ENCODE peak calls at places on chromosomes 11 and 22, in eight cellular contexts. C, T, F, W, B, V, L and P are unnamed samples.

GRCh38 chr11:14242198-14242597 is 116.8 kb downstream of the RRAS2 start:
- DNase-seq in W (no peak), F (no peak), V (no peak), T (no peak), C (peak; percentile 41), B (no peak), L (no peak), P (no peak)

GRCh38 chr22:22752199-22752555 is 107.8 kb downstream of the GGTLC2 start:
- DNase-seq in L (no peak), V (no peak), B (no peak), T (no peak), W (no peak), F (no peak), C (no peak), P (no peak)

GRCh38 chr11:91100432-91100831 is 877.6 kb upstream of the CHORDC1 start:
- DNase-seq in F (no peak), B (peak; percentile 9), V (no peak), W (no peak), L (no peak), C (no peak), T (peak; percentile 55), P (no peak)

GRCh38 chr22:50304528-50305392 is 2.7 kb downstream of the PLXNB2 start:
- DNase-seq in W (peak; percentile 45), L (no peak), C (no peak), T (no peak), V (no peak), B (peak; percentile 62), F (peak; percentile 56), P (no peak)

GRCh38 chr11:109197656-109198055 is 224.3 kb upstream of the C11orf87 start:
- DNase-seq in V (no peak), W (no peak), C (no peak), B (peak; percentile 70), T (peak; percentile 7), F (no peak), L (no peak), P (no peak)

GRCh38 chr22:21446827-21447690 is 20.1 kb upstream of the TMEM191C start:
- DNase-seq in W (no peak), T (no peak), L (no peak), B (no peak), V (no peak), C (no peak), F (no peak), P (no peak)

GRCh38 chr11:67996622-67997459 is 7.1 kb downstream of the UNC93B1 start:
- DNase-seq in T (no peak), C (peak; percentile 58), W (peak; percentile 92), V (no peak), L (peak; percentile 82), B (peak; percentile 31), F (peak; percentile 88), P (no peak)

GRCh38 chr11:126528075-126528474 is 172.6 kb downstream of the ST3GAL4 start:
- DNase-seq in V (no peak), B (no peak), F (no peak), L (no peak), W (no peak), T (no peak), C (no peak), P (no peak)

GRCh38 chr11:1892116-1892515 is 421 bp upstream of the PRR33 start:
- DNase-seq in C (no peak), L (no peak), V (no peak), F (no peak), W (no peak), B (no peak), T (no peak), P (no peak)

GRCh38 chr11:128669491-128669890 is 24.4 kb upstream of the FLI1 start:
- DNase-seq in T (peak; percentile 52), C (no peak), W (no peak), B (peak; percentile 59), F (no peak), L (no peak), V (no peak), P (no peak)

GRCh38 chr22:19149047-19149883 is 827 bp downstream of the GSC2 start:
- DNase-seq in W (no peak), F (no peak), B (peak; percentile 12), L (no peak), V (no peak), T (no peak), C (no peak), P (no peak)

GRCh38 chr11:3341298-3341697 is 37.6 kb downstream of the ZNF195 start:
- DNase-seq in V (no peak), L (no peak), C (peak; percentile 31), F (peak; percentile 72), W (no peak), T (no peak), B (no peak), P (no peak)

GRCh38 chr11:85685131-85685819 is 720 bp downstream of the CCDC89 start:
- DNase-seq in L (no peak), F (no peak), C (no peak), W (no peak), V (no peak), T (peak; percentile 68), B (no peak), P (no peak)

GRCh38 chr11:117519170-117519569 is 191.5 kb downstream of the CEP164 start:
- DNase-seq in L (peak; percentile 83), C (no peak), W (no peak), V (no peak), F (no peak), B (no peak), T (no peak), P (no peak)

GRCh38 chr11:116701876-116702275 is 70.9 kb downstream of the BUD13 start:
- DNase-seq in L (peak; percentile 12), F (no peak), B (no peak), T (no peak), V (no peak), C (no peak), W (no peak), P (no peak)

GRCh38 chr11:5004429-5005274 is 10.0 kb downstream of the OR51L1 start:
- DNase-seq in W (peak; percentile 62), C (peak; percentile 41), V (no peak), T (peak; percentile 61), B (peak; percentile 41), F (peak; percentile 46), L (no peak), P (no peak)

GRCh38 chr11:74147199-74147929 is 23.4 kb downstream of the C2CD3 start:
- DNase-seq in F (no peak), V (no peak), T (peak; percentile 28), W (no peak), B (peak; percentile 67), C (no peak), L (no peak), P (no peak)

GRCh38 chr11:105372214-105372613 is 232.6 kb upstream of the CARD18 start:
- DNase-seq in V (no peak), B (no peak), C (no peak), F (no peak), W (no peak), T (no peak), L (no peak), P (no peak)

GRCh38 chr22:46007003-46007847 is 30.3 kb upstream of the WNT7B start:
- DNase-seq in T (peak; percentile 72), W (peak; percentile 66), C (peak; percentile 63), F (peak; percentile 45), V (no peak), B (peak; percentile 88), L (no peak), P (no peak)

GRCh38 chr11:26931248-26931631 is 62.7 kb upstream of the FIBIN start:
- DNase-seq in V (no peak), B (peak; percentile 41), C (peak; percentile 25), F (no peak), W (no peak), L (no peak), T (peak; percentile 30), P (no peak)

GRCh38 chr11:131462622-131463021 is 92.2 kb downstream of the NTM start:
- DNase-seq in L (no peak), C (no peak), W (no peak), F (no peak), T (no peak), V (no peak), B (no peak), P (no peak)

GRCh38 chr11:117075186-117075585 is 23.0 kb downstream of the SIK3 start:
- DNase-seq in V (no peak), C (no peak), F (no peak), T (no peak), L (no peak), B (peak; percentile 69), W (no peak), P (no peak)

GRCh38 chr11:6321961-6322362 is 1.7 kb upstream of the CAVIN3 start:
- DNase-seq in F (no peak), W (no peak), T (peak; percentile 82), B (peak; percentile 82), V (no peak), C (no peak), L (no peak), P (no peak)

GRCh38 chr11:16788141-16789060 is 50.0 kb downstream of the C11orf58 start:
- DNase-seq in W (peak; percentile 70), T (peak; percentile 71), C (peak; percentile 71), V (no peak), B (peak; percentile 85), F (peak; percentile 75), L (peak; percentile 75), P (no peak)

GRCh38 chr11:39220501-39221230 is 2238.8 kb downstream of the LRRC4C start:
- DNase-seq in F (no peak), C (no peak), T (no peak), V (no peak), W (no peak), L (no peak), B (no peak), P (no peak)

GRCh38 chr22:49671331-49672012 is 156.2 kb downstream of the BRD1 start:
- DNase-seq in W (no peak), V (no peak), L (no peak), C (no peak), T (no peak), F (no peak), B (no peak), P (no peak)

GRCh38 chr11:106581399-106581798 is 436.9 kb downstream of the GUCY1A2 start:
- DNase-seq in C (no peak), F (no peak), L (no peak), B (no peak), V (no peak), T (no peak), W (no peak), P (no peak)

GRCh38 chr11:106585061-106585460 is 433.2 kb downstream of the GUCY1A2 start:
- DNase-seq in C (no peak), W (peak; percentile 6), V (no peak), L (peak; percentile 40), T (peak; percentile 51), B (peak; percentile 20), F (no peak), P (no peak)
- TF ChIP-seq CTCF in C (no peak), W (no peak), V (no peak), L (no peak), T (peak; percentile 70), B (peak; percentile 42), F (no peak), P (no peak)

GRCh38 chr22:36237462-36238347 is 1.6 kb downstream of the APOL2 start:
- DNase-seq in F (peak; percentile 43), T (no peak), C (no peak), W (no peak), B (no peak), V (no peak), L (no peak), P (no peak)
- H3K4me3 ChIP-seq in F (peak overlapping the region; percentile 7), T (peak overlapping the region; percentile 32), C (peak overlapping the region; percentile 74), W (peak overlapping the region; percentile 60), B (peak overlapping the region; percentile 83), V (peak overlapping the region; percentile 78), L (no peak overlapping the region), P (peak overlapping the region; percentile 61)

GRCh38 chr11:12845739-12846358 is 163.3 kb upstream of the RASSF10 start:
- DNase-seq in W (peak; percentile 29), C (peak; percentile 31), V (no peak), T (peak; percentile 78), B (peak; percentile 56), L (peak; percentile 90), F (peak; percentile 63), P (no peak)
- H3K4me1 ChIP-seq in W (peaks cover 65% of the 10 kb centered on the region), C (peaks cover 51% of the 10 kb centered on the region), V (peaks cover 15% of the 10 kb centered on the region), T (peaks cover 23% of the 10 kb centered on the region), B (peaks cover 17% of the 10 kb centered on the region), L (peaks cover 45% of the 10 kb centered on the region), F (peaks cover 55% of the 10 kb centered on the region), P (peaks cover 71% of the 10 kb centered on the region)

GRCh38 chr22:16783930-16784354 is 41.3 kb downstream of the XKR3 start:
- DNase-seq in T (no peak), C (no peak), F (no peak), B (no peak), W (peak; percentile 17), V (no peak), L (no peak), P (no peak)
- TF ChIP-seq CTCF in T (no peak), C (peak; percentile 27), F (no peak), B (no peak), W (no peak), V (no peak), L (peak; percentile 39), P (no peak)